ENCODE peak calls at places on chromosome 5, in eight cellular contexts. W is mesendoderm; E is CD4-positive, CD25-positive, alpha-beta regulatory T cell; I is adrenal gland; U is ovary; D is neuronal stem cell; P is spleen; R is endothelial cell of umbilical vein. S is an unnamed sample.

GRCh38 chr5:109876941-109877669 is 187.4 kb downstream of the MAN2A1 start:
- DNase-seq in W (peak; percentile 21), E (no peak), I (no peak), U (no peak), D (no peak), P (no peak), R (no peak), S (no peak)

GRCh38 chr5:116864157-116864837 is 289.7 kb upstream of the SEMA6A start:
- DNase-seq in W (peak; percentile 93), E (no peak), I (no peak), U (no peak), D (peak; percentile 20), P (no peak), R (no peak), S (no peak)

GRCh38 chr5:38796000-38796738 is 49.6 kb upstream of the OSMR start:
- DNase-seq in W (no peak), E (no peak), I (peak; percentile 23), U (peak; percentile 36), D (no peak), P (no peak), R (peak; percentile 79), S (no peak)

GRCh38 chr5:151030377-151030776 is 10.0 kb downstream of the GPX3 start:
- DNase-seq in W (no peak), E (no peak), I (no peak), U (no peak), D (no peak), P (no peak), R (no peak), S (no peak)

GRCh38 chr5:11044581-11044980 is 283.5 kb upstream of the DAP start:
- DNase-seq in W (no peak), E (no peak), I (no peak), U (no peak), D (no peak), P (no peak), R (no peak), S (no peak)

GRCh38 chr5:165370233-165370632 is 1864.8 kb downstream of the MAT2B start:
- DNase-seq in W (no peak), E (no peak), I (no peak), U (no peak), D (no peak), P (no peak), R (no peak), S (no peak)

GRCh38 chr5:134902071-134902801 is 2.7 kb upstream of the PCBD2 start:
- DNase-seq in W (no peak), E (no peak), I (no peak), U (no peak), D (no peak), P (peak; percentile 80), R (peak; percentile 16), S (no peak)

GRCh38 chr5:157290981-157291711 is 25.2 kb downstream of the CYFIP2 start:
- DNase-seq in W (no peak), E (no peak), I (no peak), U (no peak), D (no peak), P (no peak), R (no peak), S (no peak)

GRCh38 chr5:94249430-94249829 is 369.0 kb downstream of the KIAA0825 start:
- DNase-seq in W (peak; percentile 53), E (no peak), I (no peak), U (no peak), D (no peak), P (no peak), R (no peak), S (no peak)

GRCh38 chr5:144004146-144004545 is 166.3 kb downstream of the YIPF5 start:
- DNase-seq in W (no peak), E (no peak), I (no peak), U (no peak), D (no peak), P (no peak), R (no peak), S (no peak)

GRCh38 chr5:97839338-97840081 is 656.5 kb upstream of the RIOK2 start:
- DNase-seq in W (no peak), E (no peak), I (no peak), U (no peak), D (no peak), P (no peak), R (peak; percentile 83), S (no peak)

DNA sequence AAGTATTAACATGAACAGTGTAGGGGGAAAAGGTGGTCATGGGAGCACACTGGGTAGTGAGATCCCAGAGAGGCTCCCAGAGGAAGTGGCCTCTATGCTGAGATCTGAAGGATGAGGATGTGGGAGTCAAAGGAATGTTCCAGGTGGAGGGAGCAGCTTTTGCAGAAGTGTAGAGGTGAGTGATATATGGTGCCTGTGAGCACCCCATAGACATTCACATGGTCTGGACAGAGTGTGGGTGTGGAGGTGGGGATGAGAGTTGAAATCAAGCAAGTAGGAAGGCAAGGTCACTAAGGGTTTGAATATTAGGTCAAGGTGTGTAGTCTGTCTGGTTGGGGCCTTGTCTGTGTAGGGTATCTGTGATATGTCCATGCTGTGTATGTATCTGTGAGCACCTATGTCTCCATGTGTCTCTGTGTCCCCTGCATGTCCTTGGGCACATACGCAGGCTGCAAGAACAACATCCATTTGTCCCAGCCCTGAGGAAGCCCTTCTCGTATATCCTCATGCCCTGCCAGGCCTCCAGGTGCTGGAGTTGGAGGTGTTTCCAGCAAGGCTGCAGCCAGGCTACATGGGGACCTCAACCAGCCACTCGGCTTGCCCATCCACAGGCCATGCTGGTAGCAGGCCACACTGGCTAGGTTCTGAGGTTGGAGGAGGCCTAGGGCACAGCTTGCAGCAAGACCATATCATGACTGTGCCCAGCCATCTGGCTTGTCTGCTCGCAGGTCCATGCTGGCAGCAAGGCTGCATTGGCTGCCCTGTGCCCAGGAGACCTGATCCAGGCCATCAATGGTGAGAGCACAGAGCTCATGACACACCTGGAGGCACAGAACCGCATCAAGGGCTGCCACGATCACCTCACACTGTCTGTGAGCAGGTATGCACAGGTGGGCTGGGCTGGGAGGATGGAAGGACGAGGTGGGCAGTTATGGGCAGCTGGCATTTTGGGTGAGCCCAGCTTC is 4.7 kb downstream of the PDLIM4 start:
- DNase-seq in W (no peak), E (no peak), I (no peak), U (no peak), D (no peak), P (peak; percentile 64), R (no peak), S (peak; percentile 86)
- H3K4me1 ChIP-seq in W (no peaks in the 10 kb centered on the region), E (no peaks in the 10 kb centered on the region), I (peaks cover 23% of the 10 kb centered on the region), U (peaks cover 27% of the 10 kb centered on the region), D (no peaks in the 10 kb centered on the region), P (peaks cover 5% of the 10 kb centered on the region), R (peaks cover 84% of the 10 kb centered on the region), S (peaks cover 92% of the 10 kb centered on the region)

DNA sequence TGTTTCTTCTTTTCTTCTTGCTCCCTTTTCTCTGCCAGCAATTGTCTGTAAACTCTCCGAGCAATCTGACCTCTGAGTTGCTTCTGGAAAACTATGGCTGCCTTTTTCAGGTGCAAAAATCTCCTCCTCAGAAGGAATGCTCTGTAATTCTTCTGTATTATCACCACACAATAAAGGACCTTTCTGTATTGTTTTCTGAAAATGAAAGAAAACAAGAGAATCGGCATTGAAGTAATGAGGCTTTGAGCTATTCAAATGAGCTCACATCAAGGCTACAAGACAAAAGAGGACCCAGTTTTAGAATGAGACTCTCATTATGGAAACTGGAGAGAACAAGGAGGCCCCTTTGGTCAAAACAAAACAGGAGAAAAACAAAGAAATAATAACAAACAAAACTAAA is 86.2 kb upstream of the RETREG1 start:
- DNase-seq in W (no peak), E (no peak), I (no peak), U (no peak), D (no peak), P (no peak), R (no peak), S (no peak)
- H3K27ac ChIP-seq in W (no peak overlapping the region), E (no peak overlapping the region), I (no peak overlapping the region), U (no peak overlapping the region), D (peak overlapping the region; percentile 9), P (no peak overlapping the region), R (no peak overlapping the region), S (no peak overlapping the region)

DNA sequence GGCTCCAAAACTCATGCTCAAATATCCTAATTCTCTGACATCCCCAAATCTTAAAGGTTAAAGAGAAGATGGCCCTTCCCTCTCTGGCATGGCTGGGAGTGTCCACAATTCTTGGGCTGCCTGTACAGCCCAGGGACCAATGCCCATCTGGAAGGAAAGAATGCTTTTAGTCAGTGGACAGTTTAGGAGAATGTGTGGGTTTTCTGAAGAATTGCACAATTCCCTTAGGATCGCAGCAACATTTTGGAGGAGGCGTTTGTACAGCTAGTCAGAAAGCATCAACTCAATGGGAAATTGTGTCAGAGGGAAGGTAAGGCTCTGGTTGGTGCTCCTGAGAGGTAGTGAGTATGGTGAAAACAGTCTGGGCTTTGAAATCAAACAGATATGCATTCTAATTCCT is 15.0 kb downstream of the FAM193B start:
- DNase-seq in W (no peak), E (no peak), I (no peak), U (no peak), D (no peak), P (no peak), R (no peak), S (no peak)
- H3K4me1 ChIP-seq in W (no peaks in the 10 kb centered on the region), E (no peaks in the 10 kb centered on the region), I (peaks cover 30% of the 10 kb centered on the region), U (peaks cover 9% of the 10 kb centered on the region), D (no peaks in the 10 kb centered on the region), P (peaks cover 11% of the 10 kb centered on the region), R (no peaks in the 10 kb centered on the region), S (peaks cover 71% of the 10 kb centered on the region)

GRCh38 chr5:136039202-136039601 is 10.4 kb downstream of the TGFBI start:
- DNase-seq in W (no peak), E (no peak), I (no peak), U (no peak), D (no peak), P (peak; percentile 29), R (no peak), S (no peak)
- H3K27ac ChIP-seq in W (no peak overlapping the region), E (no peak overlapping the region), I (no peak overlapping the region), U (no peak overlapping the region), D (no peak overlapping the region), P (no peak overlapping the region), R (no peak overlapping the region), S (no peak overlapping the region)

GRCh38 chr5:175032741-175033151 is 308.4 kb downstream of the MSX2 start:
- DNase-seq in W (no peak), E (no peak), I (no peak), U (no peak), D (no peak), P (no peak), R (no peak), S (no peak)
- H3K4me1 ChIP-seq in W (no peaks in the 10 kb centered on the region), E (no peaks in the 10 kb centered on the region), I (no peaks in the 10 kb centered on the region), U (no peaks in the 10 kb centered on the region), D (no peaks in the 10 kb centered on the region), P (no peaks in the 10 kb centered on the region), R (no peaks in the 10 kb centered on the region), S (no peaks in the 10 kb centered on the region)

GRCh38 chr5:159503236-159503635 is 172.9 kb upstream of the IL12B start:
- DNase-seq in W (peak; percentile 63), E (no peak), I (no peak), U (no peak), D (no peak), P (no peak), R (no peak), S (no peak)
- H3K27ac ChIP-seq in W (no peak overlapping the region), E (no peak overlapping the region), I (peak overlapping the region; percentile 86), U (no peak overlapping the region), D (no peak overlapping the region), P (no peak overlapping the region), R (no peak overlapping the region), S (no peak overlapping the region)

DNA sequence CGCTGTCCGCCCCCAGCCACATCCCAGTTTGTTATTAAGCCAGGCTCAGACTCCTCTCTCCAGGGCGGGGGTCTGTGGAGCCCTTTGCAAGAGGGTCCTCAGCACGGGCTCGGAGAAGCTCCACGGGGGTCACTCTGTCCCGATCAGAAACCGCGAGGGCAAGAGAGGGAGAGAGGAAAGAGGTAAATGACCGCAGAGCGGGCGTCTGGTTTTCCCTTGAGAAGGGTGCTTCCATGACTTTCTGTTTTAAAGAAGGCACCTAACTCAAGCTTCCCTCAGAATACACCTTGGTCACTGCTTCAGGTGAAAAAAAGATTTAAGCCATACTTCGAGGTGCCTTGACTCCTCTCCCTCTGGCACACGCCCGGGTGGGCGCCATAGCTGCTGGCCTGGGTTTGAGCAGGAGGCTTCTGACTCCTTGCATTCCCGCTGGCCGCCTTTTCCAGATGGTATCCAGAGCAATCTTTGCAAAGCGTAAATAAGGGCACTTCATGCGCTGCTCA is 5.8 kb upstream of the TERT start:
- DNase-seq in W (no peak), E (no peak), I (no peak), U (no peak), D (no peak), P (peak; percentile 64), R (no peak), S (no peak)
- H3K4me1 ChIP-seq in W (no peaks in the 10 kb centered on the region), E (no peaks in the 10 kb centered on the region), I (no peaks in the 10 kb centered on the region), U (no peaks in the 10 kb centered on the region), D (no peaks in the 10 kb centered on the region), P (no peaks in the 10 kb centered on the region), R (no peaks in the 10 kb centered on the region), S (no peaks in the 10 kb centered on the region)